ENCODE peak calls at places on chromosomes 11 and 22, in five cellular contexts. H, B, F, Q and W are unnamed samples.

GRCh38 chr11:105915036-105915435 is 107.0 kb downstream of the MSANTD4 start:
- DNase-seq in H (no peak), B (no peak), F (no peak), Q (no peak), W (no peak)

GRCh38 chr11:23865341-23865975 is 631.4 kb upstream of the LUZP2 start:
- DNase-seq in H (peak; percentile 65), B (no peak), F (no peak), Q (no peak), W (no peak)

GRCh38 chr11:77047007-77047927 is 13.1 kb downstream of the B3GNT6 start:
- DNase-seq in H (peak; percentile 92), B (peak; percentile 73), F (peak; percentile 93), Q (peak; percentile 96), W (peak; percentile 95)

GRCh38 chr11:101407324-101407723 is 176.5 kb downstream of the TRPC6 start:
- DNase-seq in H (no peak), B (peak; percentile 61), F (no peak), Q (no peak), W (no peak)

GRCh38 chr22:25027959-25028840 is 75.7 kb downstream of the KIAA1671 start:
- DNase-seq in H (no peak), B (no peak), F (peak; percentile 57), Q (peak; percentile 25), W (no peak)

GRCh38 chr11:18575361-18575760 is 13.2 kb downstream of the UEVLD start:
- DNase-seq in H (no peak), B (no peak), F (no peak), Q (no peak), W (no peak)

GRCh38 chr22:45602824-45603301 is 68.8 kb upstream of the ATXN10 start:
- DNase-seq in H (peak; percentile 34), B (no peak), F (no peak), Q (peak; percentile 47), W (peak; percentile 76)

GRCh38 chr11:36478700-36479329 is 31.3 kb downstream of the TRAF6 start:
- DNase-seq in H (no peak), B (no peak), F (peak; percentile 60), Q (peak; percentile 55), W (peak; percentile 38)

GRCh38 chr11:78354741-78355705 is 62.6 kb downstream of the GAB2 start:
- DNase-seq in H (no peak), B (no peak), F (no peak), Q (no peak), W (no peak)

GRCh38 chr11:73249304-73249703 is 22.8 kb upstream of the P2RY6 start:
- DNase-seq in H (no peak), B (no peak), F (peak; percentile 46), Q (no peak), W (no peak)

GRCh38 chr11:72930011-72930410 is 115.8 kb downstream of the ATG16L2 start:
- DNase-seq in H (no peak), B (no peak), F (no peak), Q (peak; percentile 44), W (no peak)

GRCh38 chr11:57502376-57502775 is 13.1 kb downstream of the SLC43A1 start:
- DNase-seq in H (no peak), B (no peak), F (no peak), Q (no peak), W (no peak)

GRCh38 chr11:126336646-126337045 is 18.8 kb upstream of the ST3GAL4 start:
- DNase-seq in H (no peak), B (no peak), F (no peak), Q (no peak), W (no peak)

GRCh38 chr22:32261306-32261705 is 6.2 kb upstream of the SLC5A4 start:
- DNase-seq in H (no peak), B (no peak), F (no peak), Q (no peak), W (no peak)

GRCh38 chr11:75583710-75584658 is 21.9 kb downstream of the SERPINH1 start:
- DNase-seq in H (no peak), B (peak; percentile 63), F (peak; percentile 66), Q (no peak), W (no peak)

GRCh38 chr11:128415539-128415938 is 171.8 kb downstream of the ETS1 start:
- DNase-seq in H (no peak), B (no peak), F (no peak), Q (peak; percentile 60), W (no peak)

GRCh38 chr11:85595285-85595884 is 31.8 kb downstream of the DLG2 start:
- DNase-seq in H (peak; percentile 11), B (no peak), F (no peak), Q (no peak), W (peak; percentile 19)

GRCh38 chr22:46362221-46362933 is 26.9 kb downstream of the TRMU start:
- DNase-seq in H (no peak), B (no peak), F (peak; percentile 69), Q (no peak), W (no peak)

GRCh38 chr11:33667819-33668467 is 32.7 kb downstream of the C11orf91 start:
- DNase-seq in H (no peak), B (no peak), F (no peak), Q (no peak), W (no peak)

GRCh38 chr11:2750601-2751522 is 51.1 kb upstream of the KCNQ1OT1 start:
- DNase-seq in H (no peak), B (no peak), F (no peak), Q (no peak), W (no peak)

GRCh38 chr11:45801723-45802315 is 3.1 kb upstream of the SLC35C1 start:
- DNase-seq in H (no peak), B (no peak), F (peak; percentile 70), Q (no peak), W (no peak)

GRCh38 chr22:41561788-41562187 is 978 bp downstream of the CSDC2 start:
- DNase-seq in H (no peak), B (no peak), F (no peak), Q (no peak), W (no peak)
- H3K4me3 ChIP-seq in H (peak overlapping the region; percentile 67), B (peak overlapping the region; percentile 38), F (no peak overlapping the region), Q (no peak overlapping the region), W (no peak overlapping the region)

GRCh38 chr11:47247502-47247901 is 1.1 kb downstream of the ACP2 start:
- DNase-seq in H (no peak), B (no peak), F (no peak), Q (no peak), W (no peak)
- H3K4me3 ChIP-seq in H (no peak overlapping the region), B (peak overlapping the region; percentile 79), F (no peak overlapping the region), Q (no peak overlapping the region), W (peak overlapping the region; percentile 95)

GRCh38 chr11:59208956-59209355 is 3.8 kb downstream of the MPEG1 start:
- DNase-seq in H (no peak), B (no peak), F (no peak), Q (peak; percentile 31), W (no peak)

GRCh38 chr11:59212744-59213573 is at the start of gene MPEG1:
- DNase-seq in H (no peak), B (no peak), F (no peak), Q (no peak), W (no peak)

GRCh38 chr11:59214141-59214893 is 1.6 kb upstream of the MPEG1 start:
- DNase-seq in H (no peak), B (no peak), F (no peak), Q (no peak), W (no peak)

GRCh38 chr11:59207988-59208432 is 4.7 kb downstream of the MPEG1 start:
- DNase-seq in H (peak; percentile 39), B (peak; percentile 38), F (peak; percentile 77), Q (peak; percentile 83), W (no peak)

DNA sequence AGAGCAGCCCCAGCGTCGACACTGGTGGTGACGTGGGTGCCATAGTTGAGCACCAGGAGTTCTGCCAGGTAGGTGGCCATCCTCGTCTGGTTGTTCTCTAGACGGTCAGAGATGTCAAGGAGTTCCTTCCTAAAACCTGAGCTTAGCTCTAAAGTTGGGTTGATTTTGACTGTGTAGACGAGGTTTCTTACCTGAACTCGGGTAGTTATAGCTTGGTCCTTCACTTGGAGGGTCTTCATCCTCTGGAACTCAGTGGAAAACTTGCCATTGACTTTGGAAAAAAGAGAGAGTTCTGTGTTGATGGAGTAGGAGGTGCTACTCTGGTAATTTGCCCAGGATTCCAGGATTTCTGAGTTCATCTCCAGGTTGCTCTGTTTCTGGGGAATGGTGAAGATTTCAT is 505 bp downstream of the MPEG1 start:
- DNase-seq in H (no peak), B (no peak), F (no peak), Q (no peak), W (no peak)
- H3K4me3 ChIP-seq in H (no peak overlapping the region), B (no peak overlapping the region), F (peak overlapping the region; percentile 18), Q (no peak overlapping the region), W (no peak overlapping the region)

GRCh38 chr22:42341779-42342178 is 71.3 kb upstream of the TCF20 start:
- DNase-seq in H (no peak), B (no peak), F (no peak), Q (no peak), W (no peak)

GRCh38 chr22:42344391-42344861 is 74.0 kb upstream of the TCF20 start:
- DNase-seq in H (no peak), B (no peak), F (no peak), Q (peak; percentile 6), W (no peak)

GRCh38 chr22:42343551-42344081 is 73.2 kb upstream of the TCF20 start:
- DNase-seq in H (no peak), B (no peak), F (no peak), Q (no peak), W (no peak)

GRCh38 chr22:42342426-42343135 is 72.1 kb upstream of the TCF20 start:
- DNase-seq in H (no peak), B (no peak), F (no peak), Q (no peak), W (no peak)

DNA sequence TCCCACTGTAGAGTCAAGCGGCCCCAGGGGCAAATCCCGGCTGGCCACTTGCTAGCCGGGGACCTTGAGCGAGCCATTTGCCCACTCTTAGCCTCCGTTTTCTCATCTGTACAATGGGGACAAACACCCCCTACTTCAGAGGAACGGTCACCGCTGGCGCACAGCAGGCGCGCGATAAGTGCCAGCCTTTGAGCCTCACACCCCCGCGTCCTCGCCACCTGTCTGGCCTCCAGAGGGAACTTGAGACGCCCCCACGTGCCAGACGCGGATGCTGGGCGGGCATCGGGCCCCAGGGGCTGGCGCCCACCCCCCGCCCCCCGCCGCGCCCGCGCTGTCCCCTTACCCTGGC is 72.7 kb upstream of the TCF20 start:
- DNase-seq in H (no peak), B (no peak), F (no peak), Q (no peak), W (no peak)
- H3K4me3 ChIP-seq in H (peak overlapping the region; percentile 49), B (peak overlapping the region; percentile 54), F (peak overlapping the region; percentile 24), Q (peak overlapping the region; percentile 12), W (peak overlapping the region; percentile 35)

DNA sequence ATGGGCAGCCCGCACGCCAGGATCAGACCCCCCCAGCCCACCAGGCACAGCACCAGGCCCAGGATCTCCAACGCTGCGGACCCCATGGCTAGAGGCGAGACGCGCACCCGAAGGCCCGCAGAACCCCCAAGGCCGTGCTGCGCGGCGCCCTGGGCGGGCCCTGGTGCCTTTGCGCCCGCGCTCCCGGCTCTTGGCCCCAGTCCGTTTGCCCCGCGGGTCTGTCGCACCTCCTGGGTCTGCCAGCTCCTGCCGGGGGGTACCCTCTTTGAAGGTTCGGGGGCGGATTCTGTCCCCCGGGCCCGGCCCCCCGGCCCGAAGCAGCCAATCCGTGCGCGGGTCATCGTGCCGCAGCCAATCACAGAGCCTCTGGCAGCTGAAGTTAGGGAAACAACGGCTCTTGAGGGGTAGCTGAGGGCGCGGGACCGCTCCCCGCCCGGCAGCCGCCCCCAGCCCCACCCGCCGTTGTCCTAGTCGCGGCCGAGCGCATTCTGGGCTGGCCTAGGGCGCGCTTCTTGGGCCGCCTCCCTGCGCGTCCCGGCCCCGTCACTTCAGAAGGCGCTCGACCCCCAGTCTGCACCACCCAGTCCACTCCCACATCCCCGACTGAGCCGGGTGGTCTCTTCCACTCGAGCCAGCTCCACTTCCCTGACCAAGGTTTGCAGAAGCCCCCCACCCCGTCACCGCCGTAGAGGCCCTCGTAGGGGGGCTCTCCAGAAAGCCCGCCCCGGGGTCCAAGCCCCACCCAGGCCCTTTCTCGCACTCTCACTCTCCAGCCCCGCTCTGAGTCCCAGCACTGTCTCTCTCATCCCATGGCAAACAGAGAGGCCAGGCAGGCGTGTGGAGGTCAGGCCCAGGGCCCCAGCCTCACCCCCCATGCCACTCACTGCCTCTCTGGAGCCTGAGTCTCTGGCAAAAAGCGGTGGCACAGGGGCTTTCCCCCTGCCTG is at the start of gene CLDN5:
- DNase-seq in H (no peak), B (no peak), F (peak; percentile 47), Q (no peak), W (no peak)
- H3K4me3 ChIP-seq in H (peak within 1 kb of the TSS; percentile 34), B (peak within 1 kb of the TSS; percentile 38), F (peak within 1 kb of the TSS; percentile 15), Q (peak within 1 kb of the TSS; percentile 43), W (peak within 1 kb of the TSS; percentile 7)